ENCODE peak calls at places on chromosomes 6 and 20, in seven cellular contexts. L is BE2C; Q is CD8-positive, alpha-beta T cell; Z is neural crest cell; W is coronary artery; T is HFFc6; Y is fibroblast of the aortic adventitia. G is an unnamed sample.

GRCh38 chr20:23601715-23602114 is 4.0 kb downstream of the CST9 start:
- DNase-seq in L (no peak), W (no peak), Y (no peak), Z (no peak), T (no peak), Q (no peak), G (no peak)

GRCh38 chr20:32451682-32452461 is 93.7 kb downstream of the ASXL1 start:
- DNase-seq in T (no peak), L (peak), Z (no peak), Q (no peak), Y (no peak), W (no peak), G (no peak)

GRCh38 chr6:56764081-56764566 is 121.4 kb upstream of the DST start:
- DNase-seq in Z (no peak), L (peak), Q (no peak), T (peak), W (no peak), Y (peak), G (no peak)

GRCh38 chr6:52063584-52064400 is 23.6 kb downstream of the PKHD1 start:
- DNase-seq in Y (peak), T (peak), Z (peak), W (no peak), L (peak), Q (peak), G (peak)

GRCh38 chr6:6439778-6440177 is 119.3 kb upstream of the F13A1 start:
- DNase-seq in Y (no peak), L (no peak), Z (no peak), Q (no peak), W (no peak), T (no peak), G (no peak)

GRCh38 chr6:44478591-44479254 is 91.2 kb downstream of the CDC5L start:
- DNase-seq in Q (no peak), L (no peak), T (no peak), Z (no peak), W (no peak), Y (no peak), G (no peak)

GRCh38 chr20:32519367-32519730 is 65.8 kb downstream of the NOL4L start:
- DNase-seq in Y (no peak), W (no peak), Z (no peak), Q (no peak), T (no peak), L (no peak), G (no peak)

GRCh38 chr20:55069951-55070350 is 594.6 kb downstream of the DOK5 start:
- DNase-seq in Y (no peak), Z (no peak), W (no peak), T (no peak), Q (no peak), L (no peak), G (no peak)

GRCh38 chr6:116649129-116649528 is 19.4 kb downstream of the ZUP1 start:
- DNase-seq in Y (no peak), Z (no peak), T (no peak), L (no peak), W (no peak), Q (no peak), G (no peak)

GRCh38 chr6:82951935-82952334 is 113.7 kb downstream of the UBE3D start:
- DNase-seq in L (no peak), Y (no peak), Z (no peak), W (no peak), T (no peak), Q (no peak), G (no peak)

GRCh38 chr6:134436950-134437349 is 119.0 kb upstream of the SGK1 start:
- DNase-seq in W (no peak), Q (no peak), Y (peak), L (no peak), T (no peak), Z (no peak), G (no peak)

GRCh38 chr6:44262467-44263356 is 2.6 kb downstream of the NFKBIE start:
- DNase-seq in Y (no peak), L (no peak), W (no peak), Z (no peak), T (no peak), Q (no peak), G (no peak)

GRCh38 chr6:138662474-138662873 is 111.1 kb upstream of the CCDC28A start:
- DNase-seq in T (peak), Q (no peak), L (no peak), Z (no peak), W (no peak), Y (no peak), G (no peak)

GRCh38 chr6:47413752-47414516 is 63.7 kb upstream of the CD2AP start:
- DNase-seq in Z (no peak), W (no peak), T (peak), L (peak), Q (no peak), Y (peak), G (no peak)

GRCh38 chr6:90212274-90212673 is 84.4 kb downstream of the BACH2 start:
- DNase-seq in Y (no peak), Q (no peak), Z (no peak), L (no peak), T (no peak), W (no peak), G (no peak)

GRCh38 chr6:31763617-31763940 is 1.1 kb downstream of the SAPCD1 start:
- DNase-seq in Q (no peak), L (no peak), Y (peak), W (no peak), Z (no peak), T (peak), G (no peak)

GRCh38 chr20:64024141-64024990 is 11.6 kb upstream of the C20orf204 start:
- DNase-seq in Z (no peak), Y (no peak), Q (no peak), T (no peak), W (no peak), L (no peak), G (no peak)

GRCh38 chr6:141199074-141199473 is 933.7 kb upstream of the GJE1 start:
- DNase-seq in Q (no peak), Y (no peak), Z (no peak), L (no peak), T (no peak), W (no peak), G (no peak)

GRCh38 chr6:136923954-136924291 is 1.8 kb downstream of the SLC35D3 start:
- DNase-seq in L (no peak), Y (no peak), Z (no peak), T (no peak), Q (no peak), W (no peak), G (no peak)

GRCh38 chr20:59028812-59029211 is 3.3 kb downstream of the ATP5F1E start:
- DNase-seq in L (no peak), Z (no peak), Y (no peak), Q (no peak), T (no peak), W (no peak), G (no peak)

GRCh38 chr6:36666726-36667591 is 11.6 kb upstream of the CDKN1A start:
- DNase-seq in T (peak), Y (peak), Q (no peak), L (peak), Z (peak), W (peak), G (no peak)

GRCh38 chr20:2757001-2757400 is 43.4 kb downstream of the CPXM1 start:
- DNase-seq in W (no peak), Q (no peak), Z (no peak), T (no peak), Y (no peak), L (no peak), G (no peak)

GRCh38 chr6:25027221-25027916 is 91.6 kb upstream of the RIPOR2 start:
- DNase-seq in Q (peak), T (no peak), L (no peak), W (no peak), Y (no peak), Z (no peak), G (peak)

GRCh38 chr6:81690073-81690472 is 62.4 kb downstream of the TENT5A start:
- DNase-seq in L (no peak), Y (no peak), Q (no peak), W (no peak), T (no peak), Z (no peak), G (no peak)

GRCh38 chr20:38171301-38172010 is 6.4 kb upstream of the TGM2 start:
- DNase-seq in Y (peak), L (no peak), W (no peak), T (peak), Q (no peak), Z (no peak), G (no peak)

GRCh38 chr20:62305149-62305764 is 2.5 kb downstream of the ADRM1 start:
- DNase-seq in Z (no peak), T (no peak), Q (no peak), L (no peak), W (no peak), Y (peak), G (no peak)

GRCh38 chr6:124459268-124459667 is 503.0 kb upstream of the RNF217 start:
- DNase-seq in W (no peak), T (no peak), L (no peak), Y (no peak), Q (no peak), Z (no peak), G (no peak)

GRCh38 chr20:22160254-22160653 is 424.1 kb downstream of the FOXA2 start:
- DNase-seq in L (peak), T (no peak), Y (no peak), Z (no peak), W (no peak), Q (no peak), G (no peak)

GRCh38 chr6:31658158-31658688 is 2.4 kb downstream of the C6orf47 start:
- DNase-seq in T (no peak), L (no peak), W (no peak), Y (no peak), Q (no peak), Z (no peak), G (no peak)

GRCh38 chr6:119137194-119138072 is 59.0 kb upstream of the FAM184A start:
- DNase-seq in L (peak), Y (peak), Q (no peak), W (no peak), Z (no peak), T (no peak), G (no peak)

DNA sequence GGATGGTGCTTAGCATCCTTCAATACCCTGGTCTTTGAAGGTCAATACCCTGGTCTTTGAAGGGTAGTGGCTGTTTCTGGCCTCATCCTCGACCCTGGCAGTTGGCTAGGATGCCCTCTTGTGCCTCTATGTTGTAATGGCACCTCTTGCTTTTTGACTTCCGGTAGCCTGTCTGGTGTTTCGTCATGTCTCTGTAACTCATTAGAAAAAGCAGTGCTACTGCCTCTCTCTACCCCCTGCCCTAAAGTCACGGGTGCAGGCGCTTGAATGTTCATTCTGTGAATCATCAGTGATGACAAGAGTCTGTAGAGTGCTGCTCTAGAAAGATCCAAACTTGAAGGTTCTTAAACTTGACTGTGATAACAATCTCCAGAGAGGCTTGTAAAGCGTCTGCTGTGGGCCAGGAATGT is 28.3 kb downstream of the RSPO4 start:
- DNase-seq in L (no peak), T (peak), Y (peak), Q (no peak), Z (no peak), W (no peak), G (no peak)
- TF ChIP-seq CTCF in L (peak), T (peak), Y (peak), Q (peak), Z (peak), W (no peak), G (peak)

GRCh38 chr6:17585766-17586502 is 14.2 kb upstream of the FAM8A1 start:
- DNase-seq in W (no peak), L (no peak), Y (no peak), Q (no peak), Z (no peak), T (no peak), G (no peak)
- TF ChIP-seq CTCF in W (no peak), L (no peak), Y (peak), Q (no peak), Z (peak), T (peak), G (no peak)

DNA sequence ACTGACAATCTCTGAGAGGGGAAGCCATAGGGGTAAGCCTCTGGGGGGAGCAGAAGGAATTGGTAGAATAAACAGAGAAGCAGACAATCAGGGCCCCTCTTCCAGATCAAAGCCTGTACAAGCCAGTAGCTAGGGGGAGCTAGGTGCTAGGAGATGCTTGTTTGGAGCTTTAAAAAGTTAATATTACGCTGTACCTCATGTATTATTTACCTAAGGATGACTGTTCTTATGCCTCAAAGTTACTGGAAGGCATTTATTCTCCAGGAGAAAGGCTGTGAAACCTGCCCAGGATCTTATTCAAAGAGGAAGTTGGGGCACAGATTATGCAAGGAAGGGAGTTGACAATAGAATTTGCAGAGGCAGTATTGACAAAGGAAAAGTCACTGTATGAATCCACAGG is 111.8 kb upstream of the SLC35F1 start:
- DNase-seq in Z (no peak), L (no peak), Q (no peak), T (no peak), Y (no peak), W (no peak), G (no peak)
- TF ChIP-seq CTCF in Z (no peak), L (no peak), Q (no peak), T (no peak), Y (no peak), W (no peak), G (no peak)

DNA sequence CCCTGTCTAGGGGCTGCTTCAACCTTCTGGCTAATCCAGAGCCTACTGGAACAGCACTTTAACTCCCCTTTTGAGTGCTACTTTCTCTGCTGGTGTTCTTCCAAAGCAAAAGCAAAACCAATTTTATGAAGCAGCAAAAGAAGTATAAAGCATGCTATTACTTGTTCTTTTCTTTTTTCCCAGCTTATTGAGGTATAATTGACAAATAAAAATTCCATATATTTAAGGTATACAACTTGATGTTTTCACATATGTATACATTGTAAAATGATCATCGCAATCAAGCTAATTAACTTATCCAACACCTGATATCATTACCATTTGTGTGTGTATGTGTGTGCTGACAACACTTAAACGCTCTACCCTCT is 14.9 kb downstream of the ID4 start:
- DNase-seq in L (no peak), Z (no peak), T (no peak), Y (no peak), Q (no peak), W (no peak), G (no peak)
- TF ChIP-seq CTCF in L (no peak), Z (peak), T (peak), Y (no peak), Q (no peak), W (no peak), G (no peak)

GRCh38 chr20:36542516-36543186 is 1.3 kb downstream of the MYL9 start:
- DNase-seq in T (no peak), Z (no peak), L (no peak), Y (no peak), Q (no peak), W (no peak), G (no peak)

GRCh38 chr20:36543187-36544133 is 2.1 kb downstream of the MYL9 start:
- DNase-seq in W (peak), Q (no peak), Z (no peak), T (peak), Y (peak), L (no peak), G (no peak)

GRCh38 chr20:36541227-36542018 is at the start of gene MYL9:
- DNase-seq in Y (peak), L (no peak), Q (no peak), W (peak), Z (peak), T (peak), G (no peak)

GRCh38 chr20:36540551-36541211 is 638 bp upstream of the MYL9 start:
- DNase-seq in Q (no peak), Z (no peak), Y (no peak), L (no peak), T (no peak), W (no peak), G (no peak)

GRCh38 chr20:36542019-36542488 is 735 bp downstream of the MYL9 start:
- DNase-seq in Q (no peak), T (peak), W (no peak), Z (peak), L (peak), Y (peak), G (no peak)
- TF ChIP-seq CTCF in Q (no peak), T (peak), W (peak), Z (peak), L (peak), Y (peak), G (no peak)

GRCh38 chr6:131215212-131215611 is 79.9 kb downstream of the AKAP7 start:
- DNase-seq in W (no peak), T (no peak), Q (no peak), L (no peak), Z (no peak), Y (no peak), G (no peak)
- TF ChIP-seq CTCF in W (no peak), T (no peak), Q (no peak), L (no peak), Z (no peak), Y (no peak), G (no peak)

G was measured in natural killer cell.